ENCODE peak calls at places on chromosomes 6 and 20, in six cellular contexts. S is psoas muscle, K is GM18507, D is non-pigmented ciliary epithelial cell, M is omental fat pad, N is pulmonary artery endothelial cell. H is an unnamed sample.

GRCh38 chr6:156461647-156462046 is 315.5 kb upstream of the ARID1B start:
- DNase-seq in D (no peak), K (no peak), N (no peak), M (no peak), S (no peak), H (no peak)

GRCh38 chr6:107511410-107512070 is 21.6 kb downstream of the SOBP start:
- DNase-seq in N (no peak), D (no peak), K (no peak), M (no peak), S (peak; percentile 78), H (no peak)

GRCh38 chr6:41714556-41715273 is 20.7 kb downstream of the TFEB start:
- DNase-seq in K (no peak), D (no peak), M (no peak), S (no peak), N (no peak), H (no peak)

GRCh38 chr6:154661751-154662150 is 71.5 kb upstream of the SCAF8 start:
- DNase-seq in D (no peak), K (no peak), M (no peak), S (no peak), N (peak; percentile 73), H (no peak)

GRCh38 chr6:54020311-54020710 is 90.9 kb upstream of the MLIP start:
- DNase-seq in K (no peak), S (no peak), N (no peak), D (no peak), M (no peak), H (peak; percentile 19)

GRCh38 chr6:139990865-139991264 is 616.4 kb upstream of the CITED2 start:
- DNase-seq in N (no peak), D (no peak), M (no peak), K (no peak), S (no peak), H (no peak)

GRCh38 chr6:122476131-122476530 is 4.5 kb upstream of the SERINC1 start:
- DNase-seq in M (no peak), S (no peak), D (no peak), N (no peak), K (no peak), H (peak; percentile 45)

GRCh38 chr6:94177429-94177828 is 758.1 kb upstream of the EPHA7 start:
- DNase-seq in S (no peak), M (no peak), K (no peak), D (no peak), N (no peak), H (no peak)

GRCh38 chr6:100099189-100100074 is 105.4 kb upstream of the MCHR2 start:
- DNase-seq in N (no peak), S (no peak), D (no peak), M (no peak), K (no peak), H (peak; percentile 51)

GRCh38 chr6:34233867-34234266 is 2.8 kb upstream of the HMGA1 start:
- DNase-seq in K (no peak), M (no peak), S (no peak), N (no peak), D (no peak), H (no peak)

GRCh38 chr20:44489931-44490330 is 14.3 kb downstream of the TTPAL start:
- DNase-seq in S (no peak), M (no peak), N (no peak), D (no peak), K (no peak), H (no peak)

GRCh38 chr6:124433369-124434064 is 528.7 kb upstream of the RNF217 start:
- DNase-seq in S (no peak), M (no peak), K (no peak), N (no peak), D (no peak), H (no peak)

H was measured in bronchial epithelial cell.